ENCODE peak calls at places on chromosomes 6 and 20, in nine cellular contexts. X, P, S, D, M, I, C, T and E are unnamed samples.
A peak's percentile ranks its signal among the peaks of the same experiment; 100 is the strongest.

GRCh38 chr6:13624871-13625288 is 9.7 kb downstream of the NOL7 start:
- DNase-seq in X (no peak), P (no peak), S (peak; percentile 56), D (peak; percentile 21), M (no peak), I (peak; percentile 46), C (peak; percentile 27), T (peak; percentile 66), E (no peak)

GRCh38 chr20:52047811-52048302 is 143.7 kb downstream of the ZFP64 start:
- DNase-seq in X (no peak), P (no peak), S (no peak), D (peak; percentile 33), M (no peak), I (no peak), C (peak; percentile 83), T (peak; percentile 70), E (no peak)

GRCh38 chr6:14601490-14601889 is 483.9 kb downstream of the CD83 start:
- DNase-seq in X (no peak), P (no peak), S (no peak), D (no peak), M (no peak), I (no peak), C (no peak), T (no peak), E (no peak)

GRCh38 chr20:14644698-14645097 is 307.3 kb upstream of the FLRT3 start:
- DNase-seq in X (no peak), P (no peak), S (no peak), D (no peak), M (no peak), I (no peak), C (no peak), T (no peak), E (no peak)

GRCh38 chr6:138592698-138593097 is 93.4 kb upstream of the NHSL1 start:
- DNase-seq in X (no peak), P (no peak), S (no peak), D (no peak), M (no peak), I (peak; percentile 27), C (no peak), T (no peak), E (no peak)

GRCh38 chr6:144265390-144265789 is 19.7 kb upstream of the UTRN start:
- DNase-seq in X (no peak), P (no peak), S (peak; percentile 66), D (no peak), M (no peak), I (peak; percentile 52), C (peak; percentile 86), T (peak; percentile 82), E (no peak)

GRCh38 chr6:43811101-43812099 is 41.4 kb downstream of the VEGFA start:
- DNase-seq in X (no peak), P (no peak), S (no peak), D (no peak), M (no peak), I (no peak), C (no peak), T (no peak), E (no peak)

GRCh38 chr20:58630063-58630462 is 21.0 kb upstream of the STX16 start:
- DNase-seq in X (no peak), P (no peak), S (peak; percentile 37), D (peak; percentile 55), M (no peak), I (no peak), C (peak; percentile 72), T (peak; percentile 44), E (no peak)

GRCh38 chr6:80608881-80609280 is 502.4 kb downstream of the BCKDHB start:
- DNase-seq in X (no peak), P (no peak), S (no peak), D (no peak), M (no peak), I (no peak), C (peak; percentile 25), T (peak; percentile 42), E (no peak)

GRCh38 chr6:105890521-105891244 is 195.5 kb upstream of the PRDM1 start:
- DNase-seq in X (no peak), P (no peak), S (no peak), D (peak; percentile 61), M (no peak), I (no peak), C (no peak), T (no peak), E (no peak)

GRCh38 chr6:27502508-27503435 is 29.9 kb upstream of the ZNF184 start:
- DNase-seq in X (peak; percentile 74), P (peak; percentile 47), S (peak; percentile 83), D (peak; percentile 81), M (no peak), I (peak; percentile 40), C (peak; percentile 90), T (peak; percentile 75), E (no peak)

GRCh38 chr20:60572991-60573390 is 614.8 kb downstream of the CDH26 start:
- DNase-seq in X (no peak), P (no peak), S (no peak), D (no peak), M (no peak), I (no peak), C (no peak), T (no peak), E (no peak)

GRCh38 chr6:134041093-134041492 is 11.3 kb downstream of the SLC2A12 start:
- DNase-seq in X (no peak), P (no peak), S (peak; percentile 18), D (peak; percentile 87), M (no peak), I (no peak), C (peak; percentile 50), T (peak; percentile 81), E (no peak)

GRCh38 chr20:49323622-49324238 is 45.9 kb upstream of the ZNFX1 start:
- DNase-seq in X (no peak), P (no peak), S (peak; percentile 47), D (peak; percentile 73), M (no peak), I (peak; percentile 34), C (peak; percentile 78), T (peak; percentile 85), E (no peak)

GRCh38 chr20:32963176-32963575 is 41.1 kb downstream of the SUN5 start:
- DNase-seq in X (peak; percentile 42), P (no peak), S (no peak), D (no peak), M (no peak), I (no peak), C (no peak), T (no peak), E (peak; percentile 53)

GRCh38 chr6:167487706-167488664 is 163.1 kb downstream of the TTLL2 start:
- DNase-seq in X (no peak), P (no peak), S (no peak), D (no peak), M (no peak), I (no peak), C (no peak), T (no peak), E (no peak)

GRCh38 chr6:4665489-4666417 is 110.5 kb upstream of the CDYL start:
- DNase-seq in X (no peak), P (no peak), S (no peak), D (no peak), M (no peak), I (no peak), C (peak; percentile 41), T (peak; percentile 77), E (no peak)

GRCh38 chr6:36925809-36926208 is 28.7 kb upstream of the PI16 start:
- DNase-seq in X (no peak), P (no peak), S (no peak), D (no peak), M (no peak), I (no peak), C (no peak), T (no peak), E (no peak)

GRCh38 chr6:72784071-72784470 is 162.2 kb downstream of the KCNQ5 start:
- DNase-seq in X (no peak), P (no peak), S (no peak), D (peak; percentile 25), M (no peak), I (no peak), C (peak; percentile 20), T (peak; percentile 13), E (no peak)
- TF ChIP-seq CTCF in X (no peak), P (no peak), S (no peak), D (no peak), M (no peak), I (no peak), C (no peak), T (no peak), E (no peak)

DNA sequence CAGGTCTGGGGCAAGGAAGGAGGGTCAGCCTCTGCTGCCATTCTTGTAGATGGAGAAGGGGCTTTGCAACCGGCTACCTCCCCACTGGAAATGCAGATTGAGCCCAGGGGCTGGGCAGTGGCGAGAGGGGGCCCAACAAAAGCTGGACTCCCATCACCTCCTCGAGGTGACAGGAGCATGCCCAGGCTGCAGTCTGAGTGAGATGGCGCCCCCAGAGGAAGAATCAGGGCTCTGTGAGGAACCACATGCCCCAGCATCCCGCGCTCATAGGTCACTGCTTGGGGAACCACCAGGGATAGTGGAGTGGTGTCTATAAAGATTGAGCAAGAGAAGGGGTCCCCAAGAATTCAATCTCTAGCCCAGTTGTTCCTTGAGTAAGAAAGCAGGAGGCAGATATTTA is 31.6 kb upstream of the NEDD9 start:
- DNase-seq in X (no peak), P (no peak), S (no peak), D (no peak), M (no peak), I (no peak), C (no peak), T (no peak), E (no peak)
- TF ChIP-seq CTCF in X (no peak), P (no peak), S (no peak), D (no peak), M (no peak), I (no peak), C (no peak), T (no peak), E (no peak)

DNA sequence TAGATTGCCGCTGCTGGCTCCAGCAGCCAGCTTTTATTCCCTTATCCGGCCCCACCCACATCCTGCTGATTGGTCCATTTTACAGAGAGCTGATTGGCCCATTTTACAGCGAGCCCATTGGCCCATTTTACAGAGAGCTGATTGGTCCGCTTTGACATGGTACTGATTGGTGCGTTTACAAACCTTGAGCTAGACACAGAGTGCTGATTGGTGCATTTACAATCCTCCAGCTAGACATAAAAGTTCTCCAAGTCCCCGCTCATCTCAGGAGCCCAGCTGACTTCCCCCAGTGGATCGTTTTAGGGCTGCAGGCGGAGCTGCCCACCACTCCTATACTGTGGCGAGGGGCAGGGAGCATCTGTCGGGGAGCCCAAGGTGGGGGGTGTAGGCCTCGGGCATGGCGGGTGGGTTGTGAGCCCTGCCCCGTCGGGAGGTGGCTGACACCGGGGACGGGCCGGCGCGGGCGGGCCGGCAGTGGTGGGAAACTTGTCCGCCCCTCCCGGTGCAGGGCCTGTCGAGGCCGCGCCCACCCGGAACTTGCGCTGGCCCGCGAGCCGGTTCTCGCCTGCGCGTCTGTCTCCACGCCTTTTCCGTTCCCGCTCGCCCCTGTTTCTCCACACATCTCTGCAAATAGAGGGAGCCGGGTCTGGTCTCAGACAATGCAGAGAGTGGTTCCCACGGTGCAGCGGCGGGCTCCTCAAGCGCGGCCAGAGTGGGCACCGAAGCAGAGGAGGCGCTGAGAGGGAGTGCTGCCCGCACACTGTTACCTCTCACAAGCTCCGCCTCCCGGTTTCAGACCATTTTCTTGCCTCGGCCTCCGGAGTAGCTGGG is 86.1 kb upstream of the STMND1 start:
- DNase-seq in X (peak; percentile 86), P (peak; percentile 18), S (no peak), D (no peak), M (no peak), I (no peak), C (peak; percentile 26), T (peak; percentile 55), E (no peak)
- TF ChIP-seq CTCF in X (no peak), P (no peak), S (no peak), D (no peak), M (no peak), I (no peak), C (no peak), T (peak; percentile 8), E (no peak)

GRCh38 chr6:54503144-54503543 is 194.9 kb downstream of the TINAG start:
- DNase-seq in X (no peak), P (no peak), S (no peak), D (no peak), M (no peak), I (no peak), C (no peak), T (no peak), E (no peak)
- TF ChIP-seq CTCF in X (no peak), P (no peak), S (no peak), D (no peak), M (no peak), I (no peak), C (no peak), T (no peak), E (no peak)